ENCODE peak calls at places on chromosomes 13 and 19, in ten cellular contexts. T is mesenteric fat pad; O is cardiac muscle cell; S is activated naive CD4-positive, alpha-beta T cell treated with anti-CD3 and anti-CD28 coated beads for 36 hours; J is stimulated activated CD8-positive, alpha-beta memory T cell treated with anti-CD3 and anti-CD28 coated beads, Interleukin-12 subunit alpha, Interleukin-12 subunit beta, amount 100 ng/mL, for 1 hour; N is GM13977; A is effector CD4-positive, alpha-beta T cell; H is CD8-positive, alpha-beta T cell; Q is GM04504; D is GM20000. X is an unnamed sample.

GRCh38 chr19:17078920-17079709 is 3.5 kb downstream of the MYO9B start:
- DNase-seq in T (no peak), O (peak), S (peak), J (no peak), N (no peak), A (no peak), H (no peak), Q (no peak), D (no peak), X (no peak)

GRCh38 chr19:35073516-35073915 is 32.0 kb downstream of the HPN start:
- DNase-seq in T (no peak), O (no peak), S (no peak), J (no peak), N (no peak), A (no peak), H (no peak), Q (no peak), D (no peak), X (no peak)

GRCh38 chr13:38530492-38530891 is 156.4 kb upstream of the FREM2 start:
- DNase-seq in T (no peak), O (peak), S (no peak), J (no peak), N (no peak), A (no peak), H (no peak), Q (peak), D (peak), X (no peak)

GRCh38 chr13:106721599-106721998 is 153.7 kb upstream of the ARGLU1 start:
- DNase-seq in T (no peak), O (no peak), S (no peak), J (no peak), N (no peak), A (no peak), H (no peak), Q (no peak), D (no peak), X (no peak)

GRCh38 chr19:50875795-50876422 is 2.7 kb downstream of the KLK2 start:
- DNase-seq in T (no peak), O (no peak), S (no peak), J (no peak), N (peak), A (no peak), H (no peak), Q (no peak), D (peak), X (no peak)

GRCh38 chr19:15180451-15181390 is 20.1 kb downstream of the NOTCH3 start:
- DNase-seq in T (no peak), O (no peak), S (no peak), J (no peak), N (no peak), A (no peak), H (no peak), Q (no peak), D (no peak), X (no peak)

GRCh38 chr19:45657520-45658163 is 10.4 kb upstream of the GIPR start:
- DNase-seq in T (no peak), O (no peak), S (no peak), J (no peak), N (no peak), A (no peak), H (no peak), Q (no peak), D (no peak), X (no peak)

GRCh38 chr13:114100446-114101320 is 31.7 kb downstream of the RASA3 start:
- DNase-seq in T (peak), O (no peak), S (no peak), J (no peak), N (no peak), A (no peak), H (no peak), Q (no peak), D (peak), X (no peak)

GRCh38 chr19:52039169-52039568 is 9.5 kb downstream of the ZNF432 start:
- DNase-seq in T (no peak), O (no peak), S (no peak), J (no peak), N (no peak), A (no peak), H (no peak), Q (no peak), D (no peak), X (no peak)

GRCh38 chr13:24112791-24113190 is 47.7 kb upstream of the SPATA13 start:
- DNase-seq in T (no peak), O (peak), S (no peak), J (no peak), N (no peak), A (no peak), H (no peak), Q (no peak), D (no peak), X (no peak)

GRCh38 chr13:113947321-113948033 is 26.4 kb downstream of the C13orf46 start:
- DNase-seq in T (no peak), O (peak), S (no peak), J (no peak), N (no peak), A (no peak), H (no peak), Q (peak), D (no peak), X (no peak)

GRCh38 chr19:18006895-18007604 is 920 bp upstream of the ARRDC2 start:
- DNase-seq in T (no peak), O (peak), S (peak), J (peak), N (peak), A (peak), H (peak), Q (peak), D (peak), X (peak)

GRCh38 chr13:89862691-89863036 is 1484.8 kb upstream of the MIR17HG start:
- DNase-seq in T (no peak), O (no peak), S (no peak), J (no peak), N (no peak), A (no peak), H (no peak), Q (no peak), D (no peak), X (no peak)

GRCh38 chr13:95608640-95609280 is 35.7 kb downstream of the DZIP1 start:
- DNase-seq in T (no peak), O (no peak), S (no peak), J (no peak), N (no peak), A (no peak), H (no peak), Q (no peak), D (no peak), X (no peak)

GRCh38 chr19:5949792-5950305 is 28.1 kb downstream of the RANBP3 start:
- DNase-seq in T (no peak), O (no peak), S (peak), J (no peak), N (no peak), A (peak), H (peak), Q (no peak), D (no peak), X (no peak)

GRCh38 chr19:34155686-34156085 is 16.6 kb upstream of the LSM14A start:
- DNase-seq in T (no peak), O (no peak), S (no peak), J (no peak), N (no peak), A (no peak), H (no peak), Q (no peak), D (no peak), X (no peak)